ENCODE peak calls at places on chromosomes 13 and 19, in ten cellular contexts. One of them, this sample, is unnamed.
A peak's percentile ranks its signal among the peaks of the same experiment; 100 is the strongest.

GRCh38 chr13:48567521-48568331 is 34.8 kb upstream of the RCBTB2 start:
- DNase-seq in central memory CD4-positive, alpha-beta T cell: no peak
- DNase-seq in stimulated activated CD4-positive, alpha-beta T cell treated with anti-CD3 and anti-CD28 coated beads, TNF-alpha, amount 100 ng/mL, for 1 hour: no peak
- DNase-seq in activated CD4-positive, alpha-beta T cell treated with anti-CD3 and anti-CD28 coated beads for 24 hours: no peak
- DNase-seq in activated CD4-positive, CD25-positive, alpha-beta regulatory T cell treated with anti-CD3 and anti-CD28 coated beads, Interleukin-2, amount 50 U/mL, for 16 hours: no peak
- DNase-seq in iPS-NIHi11: no peak
- DNase-seq in effector CD4-positive, alpha-beta T cell: no peak
- DNase-seq in psoas muscle: no peak
- DNase-seq in heart left ventricle: no peak
- DNase-seq in NCI-H1436: no peak
- DNase-seq in this sample: no peak

GRCh38 chr13:74047925-74048324 is 86.3 kb downstream of the KLF12 start:
- DNase-seq in NCI-H1436: no peak
- DNase-seq in central memory CD4-positive, alpha-beta T cell: no peak
- DNase-seq in iPS-NIHi11: peak; percentile 39
- DNase-seq in activated CD4-positive, CD25-positive, alpha-beta regulatory T cell treated with anti-CD3 and anti-CD28 coated beads, Interleukin-2, amount 50 U/mL, for 16 hours: no peak
- DNase-seq in activated CD4-positive, alpha-beta T cell treated with anti-CD3 and anti-CD28 coated beads for 24 hours: no peak
- DNase-seq in psoas muscle: no peak
- DNase-seq in heart left ventricle: no peak
- DNase-seq in stimulated activated CD4-positive, alpha-beta T cell treated with anti-CD3 and anti-CD28 coated beads, TNF-alpha, amount 100 ng/mL, for 1 hour: no peak
- DNase-seq in effector CD4-positive, alpha-beta T cell: no peak
- DNase-seq in this sample: no peak

GRCh38 chr13:112469071-112469745 is 93.1 kb downstream of the SPACA7 start:
- DNase-seq in psoas muscle: no peak
- DNase-seq in effector CD4-positive, alpha-beta T cell: no peak
- DNase-seq in stimulated activated CD4-positive, alpha-beta T cell treated with anti-CD3 and anti-CD28 coated beads, TNF-alpha, amount 100 ng/mL, for 1 hour: no peak
- DNase-seq in activated CD4-positive, CD25-positive, alpha-beta regulatory T cell treated with anti-CD3 and anti-CD28 coated beads, Interleukin-2, amount 50 U/mL, for 16 hours: no peak
- DNase-seq in central memory CD4-positive, alpha-beta T cell: no peak
- DNase-seq in activated CD4-positive, alpha-beta T cell treated with anti-CD3 and anti-CD28 coated beads for 24 hours: no peak
- DNase-seq in iPS-NIHi11: no peak
- DNase-seq in NCI-H1436: no peak
- DNase-seq in heart left ventricle: peak; percentile 37
- DNase-seq in this sample: no peak

GRCh38 chr19:958967-959685 is 25.0 kb upstream of the WDR18 start:
- DNase-seq in activated CD4-positive, alpha-beta T cell treated with anti-CD3 and anti-CD28 coated beads for 24 hours: peak; percentile 35
- DNase-seq in central memory CD4-positive, alpha-beta T cell: no peak
- DNase-seq in NCI-H1436: no peak
- DNase-seq in psoas muscle: no peak
- DNase-seq in activated CD4-positive, CD25-positive, alpha-beta regulatory T cell treated with anti-CD3 and anti-CD28 coated beads, Interleukin-2, amount 50 U/mL, for 16 hours: no peak
- DNase-seq in stimulated activated CD4-positive, alpha-beta T cell treated with anti-CD3 and anti-CD28 coated beads, TNF-alpha, amount 100 ng/mL, for 1 hour: no peak
- DNase-seq in iPS-NIHi11: no peak
- DNase-seq in heart left ventricle: no peak
- DNase-seq in effector CD4-positive, alpha-beta T cell: no peak
- DNase-seq in this sample: no peak

GRCh38 chr13:113539822-113540221 is 44.7 kb upstream of the TFDP1 start:
- DNase-seq in effector CD4-positive, alpha-beta T cell: no peak
- DNase-seq in heart left ventricle: no peak
- DNase-seq in NCI-H1436: no peak
- DNase-seq in iPS-NIHi11: no peak
- DNase-seq in psoas muscle: no peak
- DNase-seq in central memory CD4-positive, alpha-beta T cell: no peak
- DNase-seq in activated CD4-positive, CD25-positive, alpha-beta regulatory T cell treated with anti-CD3 and anti-CD28 coated beads, Interleukin-2, amount 50 U/mL, for 16 hours: no peak
- DNase-seq in stimulated activated CD4-positive, alpha-beta T cell treated with anti-CD3 and anti-CD28 coated beads, TNF-alpha, amount 100 ng/mL, for 1 hour: no peak
- DNase-seq in activated CD4-positive, alpha-beta T cell treated with anti-CD3 and anti-CD28 coated beads for 24 hours: no peak
- DNase-seq in this sample: no peak

GRCh38 chr19:42693760-42694350 is 46.4 kb downstream of the PSG3 start:
- DNase-seq in heart left ventricle: no peak
- DNase-seq in iPS-NIHi11: peak; percentile 53
- DNase-seq in NCI-H1436: peak; percentile 2
- DNase-seq in effector CD4-positive, alpha-beta T cell: no peak
- DNase-seq in stimulated activated CD4-positive, alpha-beta T cell treated with anti-CD3 and anti-CD28 coated beads, TNF-alpha, amount 100 ng/mL, for 1 hour: no peak
- DNase-seq in psoas muscle: no peak
- DNase-seq in activated CD4-positive, alpha-beta T cell treated with anti-CD3 and anti-CD28 coated beads for 24 hours: no peak
- DNase-seq in activated CD4-positive, CD25-positive, alpha-beta regulatory T cell treated with anti-CD3 and anti-CD28 coated beads, Interleukin-2, amount 50 U/mL, for 16 hours: no peak
- DNase-seq in central memory CD4-positive, alpha-beta T cell: no peak
- DNase-seq in this sample: no peak

GRCh38 chr13:20303636-20304035 is 71.5 kb upstream of the GJB6 start:
- DNase-seq in stimulated activated CD4-positive, alpha-beta T cell treated with anti-CD3 and anti-CD28 coated beads, TNF-alpha, amount 100 ng/mL, for 1 hour: no peak
- DNase-seq in activated CD4-positive, alpha-beta T cell treated with anti-CD3 and anti-CD28 coated beads for 24 hours: no peak
- DNase-seq in activated CD4-positive, CD25-positive, alpha-beta regulatory T cell treated with anti-CD3 and anti-CD28 coated beads, Interleukin-2, amount 50 U/mL, for 16 hours: no peak
- DNase-seq in psoas muscle: no peak
- DNase-seq in heart left ventricle: no peak
- DNase-seq in effector CD4-positive, alpha-beta T cell: no peak
- DNase-seq in NCI-H1436: no peak
- DNase-seq in central memory CD4-positive, alpha-beta T cell: no peak
- DNase-seq in iPS-NIHi11: no peak
- DNase-seq in this sample: no peak

GRCh38 chr13:43573787-43574562 is 212.8 kb downstream of the ENOX1 start:
- DNase-seq in activated CD4-positive, CD25-positive, alpha-beta regulatory T cell treated with anti-CD3 and anti-CD28 coated beads, Interleukin-2, amount 50 U/mL, for 16 hours: no peak
- DNase-seq in activated CD4-positive, alpha-beta T cell treated with anti-CD3 and anti-CD28 coated beads for 24 hours: no peak
- DNase-seq in central memory CD4-positive, alpha-beta T cell: no peak
- DNase-seq in iPS-NIHi11: no peak
- DNase-seq in stimulated activated CD4-positive, alpha-beta T cell treated with anti-CD3 and anti-CD28 coated beads, TNF-alpha, amount 100 ng/mL, for 1 hour: no peak
- DNase-seq in heart left ventricle: no peak
- DNase-seq in effector CD4-positive, alpha-beta T cell: no peak
- DNase-seq in psoas muscle: no peak
- DNase-seq in NCI-H1436: no peak
- DNase-seq in this sample: no peak

GRCh38 chr13:99150575-99151370 is 49.9 kb upstream of the UBAC2 start:
- DNase-seq in iPS-NIHi11: no peak
- DNase-seq in heart left ventricle: no peak
- DNase-seq in stimulated activated CD4-positive, alpha-beta T cell treated with anti-CD3 and anti-CD28 coated beads, TNF-alpha, amount 100 ng/mL, for 1 hour: no peak
- DNase-seq in effector CD4-positive, alpha-beta T cell: no peak
- DNase-seq in central memory CD4-positive, alpha-beta T cell: no peak
- DNase-seq in activated CD4-positive, alpha-beta T cell treated with anti-CD3 and anti-CD28 coated beads for 24 hours: no peak
- DNase-seq in activated CD4-positive, CD25-positive, alpha-beta regulatory T cell treated with anti-CD3 and anti-CD28 coated beads, Interleukin-2, amount 50 U/mL, for 16 hours: no peak
- DNase-seq in psoas muscle: no peak
- DNase-seq in NCI-H1436: no peak
- DNase-seq in this sample: no peak

GRCh38 chr13:76210262-76210661 is 574.1 kb downstream of the LMO7 start:
- DNase-seq in activated CD4-positive, CD25-positive, alpha-beta regulatory T cell treated with anti-CD3 and anti-CD28 coated beads, Interleukin-2, amount 50 U/mL, for 16 hours: no peak
- DNase-seq in psoas muscle: no peak
- DNase-seq in iPS-NIHi11: no peak
- DNase-seq in activated CD4-positive, alpha-beta T cell treated with anti-CD3 and anti-CD28 coated beads for 24 hours: no peak
- DNase-seq in effector CD4-positive, alpha-beta T cell: no peak
- DNase-seq in stimulated activated CD4-positive, alpha-beta T cell treated with anti-CD3 and anti-CD28 coated beads, TNF-alpha, amount 100 ng/mL, for 1 hour: no peak
- DNase-seq in NCI-H1436: no peak
- DNase-seq in central memory CD4-positive, alpha-beta T cell: no peak
- DNase-seq in heart left ventricle: no peak
- DNase-seq in this sample: no peak

GRCh38 chr19:53883231-53883661 is 1.2 kb downstream of the PRKCG start:
- DNase-seq in activated CD4-positive, alpha-beta T cell treated with anti-CD3 and anti-CD28 coated beads for 24 hours: no peak
- DNase-seq in NCI-H1436: no peak
- DNase-seq in central memory CD4-positive, alpha-beta T cell: no peak
- DNase-seq in stimulated activated CD4-positive, alpha-beta T cell treated with anti-CD3 and anti-CD28 coated beads, TNF-alpha, amount 100 ng/mL, for 1 hour: no peak
- DNase-seq in activated CD4-positive, CD25-positive, alpha-beta regulatory T cell treated with anti-CD3 and anti-CD28 coated beads, Interleukin-2, amount 50 U/mL, for 16 hours: no peak
- DNase-seq in effector CD4-positive, alpha-beta T cell: no peak
- DNase-seq in heart left ventricle: no peak
- DNase-seq in iPS-NIHi11: no peak
- DNase-seq in psoas muscle: peak; percentile 50
- DNase-seq in this sample: peak; percentile 76

GRCh38 chr19:46710687-46711086 is 6.2 kb downstream of the PRKD2 start:
- DNase-seq in activated CD4-positive, CD25-positive, alpha-beta regulatory T cell treated with anti-CD3 and anti-CD28 coated beads, Interleukin-2, amount 50 U/mL, for 16 hours: no peak
- DNase-seq in heart left ventricle: no peak
- DNase-seq in psoas muscle: no peak
- DNase-seq in NCI-H1436: no peak
- DNase-seq in stimulated activated CD4-positive, alpha-beta T cell treated with anti-CD3 and anti-CD28 coated beads, TNF-alpha, amount 100 ng/mL, for 1 hour: no peak
- DNase-seq in effector CD4-positive, alpha-beta T cell: no peak
- DNase-seq in activated CD4-positive, alpha-beta T cell treated with anti-CD3 and anti-CD28 coated beads for 24 hours: no peak
- DNase-seq in central memory CD4-positive, alpha-beta T cell: no peak
- DNase-seq in iPS-NIHi11: peak; percentile 77
- DNase-seq in this sample: no peak

GRCh38 chr13:100881291-100881864 is 206.8 kb upstream of the TMTC4 start:
- DNase-seq in central memory CD4-positive, alpha-beta T cell: no peak
- DNase-seq in psoas muscle: no peak
- DNase-seq in activated CD4-positive, alpha-beta T cell treated with anti-CD3 and anti-CD28 coated beads for 24 hours: no peak
- DNase-seq in heart left ventricle: no peak
- DNase-seq in iPS-NIHi11: no peak
- DNase-seq in activated CD4-positive, CD25-positive, alpha-beta regulatory T cell treated with anti-CD3 and anti-CD28 coated beads, Interleukin-2, amount 50 U/mL, for 16 hours: no peak
- DNase-seq in NCI-H1436: no peak
- DNase-seq in stimulated activated CD4-positive, alpha-beta T cell treated with anti-CD3 and anti-CD28 coated beads, TNF-alpha, amount 100 ng/mL, for 1 hour: no peak
- DNase-seq in effector CD4-positive, alpha-beta T cell: no peak
- DNase-seq in this sample: no peak